ENCODE peak calls at places on chromosomes 1 and 21, in four cellular contexts. D is GM12878, G is K562, C is HepG2. W is an unnamed sample.
A peak's percentile ranks its signal among the peaks of the same experiment; 100 is the strongest.

GRCh38 chr1:231421616-231421970 is 494 bp downstream of the EGLN1 start:
- DNase-seq in D (no peak), G (no peak), C (no peak), W (no peak)

GRCh38 chr1:154855186-154855585 is 14.9 kb downstream of the KCNN3 start:
- DNase-seq in D (no peak), C (no peak), G (no peak), W (no peak)

GRCh38 chr1:30159015-30159414 is 564.4 kb downstream of the MATN1 start:
- DNase-seq in G (peak; percentile 81), C (no peak), D (no peak), W (no peak)

GRCh38 chr1:198220428-198220827 is 63.6 kb downstream of the NEK7 start:
- DNase-seq in D (no peak), C (no peak), G (no peak), W (no peak)

GRCh38 chr1:161887724-161888287 is 121.7 kb downstream of the ATF6 start:
- DNase-seq in D (no peak), G (no peak), C (no peak), W (no peak)

GRCh38 chr1:9008236-9008635 is 18.0 kb downstream of the SLC2A7 start:
- DNase-seq in G (no peak), C (no peak), D (no peak), W (no peak)

GRCh38 chr1:34926156-34926555 is 3.3 kb downstream of the DLGAP3 start:
- DNase-seq in C (no peak), G (no peak), D (no peak), W (peak; percentile 30)

GRCh38 chr1:113891631-113892220 is 4.3 kb upstream of the BCL2L15 start:
- DNase-seq in D (no peak), G (no peak), C (no peak), W (no peak)

GRCh38 chr1:90512441-90512840 is 204.7 kb downstream of the BARHL2 start:
- DNase-seq in D (no peak), G (no peak), C (no peak), W (no peak)

GRCh38 chr1:199007423-199007822 is 368.6 kb downstream of the PTPRC start:
- DNase-seq in D (no peak), G (no peak), C (no peak), W (no peak)

GRCh38 chr1:195278644-195279043 is 1329.6 kb downstream of the KCNT2 start:
- DNase-seq in D (no peak), C (no peak), G (no peak), W (no peak)

GRCh38 chr1:25549273-25550154 is 6.1 kb downstream of the LDLRAP1 start:
- DNase-seq in G (peak; percentile 98), D (peak; percentile 94), C (peak; percentile 53), W (no peak)

GRCh38 chr1:85992756-85993155 is 163.8 kb downstream of the COL24A1 start:
- DNase-seq in C (no peak), D (no peak), G (no peak), W (no peak)

GRCh38 chr1:61434276-61434675 is 290.7 kb downstream of the TM2D1 start:
- DNase-seq in C (no peak), D (no peak), G (no peak), W (no peak)

GRCh38 chr1:188514917-188515316 is 1686.2 kb downstream of the PLA2G4A start:
- DNase-seq in D (no peak), C (no peak), G (no peak), W (no peak)

GRCh38 chr1:101236546-101237228 is at the start of gene S1PR1:
- DNase-seq in D (peak; percentile 28), G (no peak), C (no peak), W (peak; percentile 39)

GRCh38 chr1:116268211-116268610 is 104.8 kb upstream of the ATP1A1 start:
- DNase-seq in D (no peak), C (no peak), G (no peak), W (no peak)

GRCh38 chr1:8512504-8512903 is 194.6 kb downstream of the SLC45A1 start:
- DNase-seq in C (no peak), D (no peak), G (no peak), W (no peak)

GRCh38 chr1:155951753-155952504 is 10.5 kb downstream of the RXFP4 start:
- DNase-seq in G (no peak), D (no peak), C (no peak), W (no peak)

GRCh38 chr21:32297449-32297848 is 1.2 kb upstream of the MRAP start:
- DNase-seq in C (no peak), G (no peak), D (no peak), W (no peak)

GRCh38 chr1:55402117-55402516 is 187.0 kb upstream of the USP24 start:
- DNase-seq in G (no peak), D (no peak), C (no peak), W (no peak)

GRCh38 chr1:31705080-31705866 is 1.5 kb upstream of the COL16A1 start:
- DNase-seq in G (peak; percentile 94), D (no peak), C (peak; percentile 68), W (peak; percentile 80)

GRCh38 chr1:27235827-27236226 is 1.4 kb downstream of the WDTC1 start:
- DNase-seq in D (no peak), G (no peak), C (no peak), W (no peak)

GRCh38 chr1:155934933-155935590 is 849 bp upstream of the KHDC4 start:
- DNase-seq in D (no peak), C (peak; percentile 44), G (no peak), W (no peak)

GRCh38 chr1:205480349-205481278 is 23.9 kb upstream of the CDK18 start:
- DNase-seq in C (no peak), D (peak; percentile 73), G (no peak), W (no peak)

GRCh38 chr1:205475855-205476254 is 20.0 kb upstream of the BLACAT1 start:
- DNase-seq in D (no peak), C (no peak), G (no peak), W (no peak)

GRCh38 chr1:205477121-205477758 is 21.4 kb upstream of the BLACAT1 start:
- DNase-seq in C (no peak), G (no peak), D (no peak), W (no peak)

GRCh38 chr1:205476648-205477047 is 20.8 kb upstream of the BLACAT1 start:
- DNase-seq in D (no peak), G (no peak), C (no peak), W (no peak)

DNA sequence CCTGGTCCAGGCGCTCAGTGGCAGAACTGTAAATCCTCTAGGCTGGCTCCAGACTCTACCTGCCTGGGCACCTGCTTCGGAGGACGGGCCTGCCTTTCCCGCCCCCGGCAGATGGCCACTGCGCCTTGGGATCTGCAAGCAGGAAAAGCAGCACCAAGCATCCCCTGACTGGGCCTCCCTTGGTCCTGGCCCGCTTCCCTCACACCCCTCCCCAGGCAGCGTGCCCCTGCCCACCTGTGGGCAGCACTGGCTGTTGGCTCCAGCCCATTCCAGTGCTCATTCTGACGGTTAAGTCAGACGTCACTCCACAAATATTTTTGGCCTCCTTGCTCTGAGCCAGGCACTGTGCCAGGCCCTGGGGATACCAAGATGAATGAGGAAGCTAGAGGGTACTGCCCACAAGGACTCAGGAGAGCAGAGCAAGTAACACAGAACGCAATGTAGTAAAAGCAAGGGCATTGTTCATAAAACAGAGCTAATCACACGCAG is 22.0 kb upstream of the BLACAT1 start:
- DNase-seq in C (no peak), D (no peak), G (no peak), W (no peak)
- TF ChIP-seq HDAC6 in C (no peak), D (no peak), G (no peak), W (no peak)

GRCh38 chr1:5287178-5288155 is 633.1 kb downstream of the AJAP1 start:
- DNase-seq in D (no peak), C (no peak), G (no peak), W (no peak)

GRCh38 chr1:5286244-5286643 is 631.8 kb downstream of the AJAP1 start:
- DNase-seq in G (no peak), D (no peak), C (no peak), W (no peak)
- TF ChIP-seq HDAC6 in G (no peak), D (no peak), C (no peak), W (no peak)

DNA sequence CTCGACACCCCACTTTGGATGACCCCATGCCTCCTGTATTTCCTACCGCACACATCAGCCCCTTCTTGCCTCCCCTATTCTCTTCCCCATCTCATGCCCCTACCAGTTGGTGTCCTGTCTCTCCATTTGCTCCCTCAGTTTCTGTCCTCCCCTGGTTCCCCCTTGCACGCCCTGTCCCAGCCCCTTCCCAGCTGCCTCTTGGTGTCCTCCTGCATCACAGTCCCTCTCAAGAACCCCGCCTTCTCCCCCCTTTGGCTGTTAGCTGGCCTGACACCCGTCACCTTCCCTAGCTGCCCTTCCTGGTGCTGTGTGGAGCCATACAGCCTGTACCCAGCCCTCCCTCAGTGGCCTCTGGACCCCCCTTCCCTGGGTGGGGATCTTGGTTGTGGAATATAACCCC is 41.5 kb upstream of the NFASC start:
- DNase-seq in C (no peak), G (no peak), D (no peak), W (peak; percentile 57)
- TF ChIP-seq HDAC6 in C (no peak), G (no peak), D (no peak), W (no peak)

GRCh38 chr1:2492091-2492490 is 16.0 kb downstream of the PLCH2 start:
- DNase-seq in C (no peak), D (no peak), G (no peak), W (no peak)
- TF ChIP-seq HDAC6 in C (no peak), D (no peak), G (no peak), W (no peak)

DNA sequence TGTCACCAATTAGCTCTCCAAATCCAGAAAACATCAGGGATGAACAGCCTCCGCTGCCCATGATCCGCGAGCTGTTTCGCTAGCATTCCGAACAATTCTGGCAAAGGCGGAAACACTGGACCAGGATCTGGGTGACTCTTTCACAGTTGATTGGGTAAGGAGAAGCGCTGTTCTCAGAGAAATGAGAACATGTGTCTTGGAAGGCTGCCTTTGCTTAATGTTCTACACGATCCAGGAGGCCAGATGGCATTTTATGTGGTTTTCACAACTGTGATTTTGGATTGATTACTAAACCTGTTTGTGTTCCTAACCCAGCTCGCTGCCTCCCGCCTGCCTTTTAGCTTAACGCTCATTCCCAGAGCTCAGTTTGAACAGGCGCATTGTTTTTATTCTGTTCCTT is 144.0 kb downstream of the KIF26B start:
- DNase-seq in C (no peak), D (no peak), G (no peak), W (no peak)
- TF ChIP-seq HDAC6 in C (no peak), D (no peak), G (no peak), W (no peak)

DNA sequence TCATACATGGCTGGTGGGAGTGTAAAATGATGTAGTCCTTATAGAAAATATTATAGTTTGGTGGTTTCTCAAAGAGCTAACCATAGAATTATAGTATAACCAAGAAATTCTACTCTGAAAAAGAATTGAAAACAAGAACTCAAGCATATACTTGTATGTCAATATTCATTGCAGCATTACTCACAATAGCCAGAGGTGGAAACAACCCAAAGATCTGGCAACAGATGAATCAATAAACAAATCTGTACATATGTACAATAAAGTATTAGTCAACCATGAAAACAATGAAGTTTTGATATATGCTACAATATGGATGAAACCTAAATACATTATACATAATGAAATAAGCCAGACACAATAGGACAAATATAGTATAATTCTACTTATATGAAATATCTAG is 29.7 kb downstream of the XCL1 start:
- DNase-seq in G (no peak), D (no peak), C (no peak), W (no peak)
- TF ChIP-seq HDAC6 in G (no peak), D (no peak), C (no peak), W (no peak)

GRCh38 chr1:204417231-204417997 is 5.8 kb upstream of the PPP1R15B start:
- DNase-seq in D (no peak), C (peak; percentile 74), G (peak; percentile 76), W (peak; percentile 47)
- TF ChIP-seq HDAC6 in D (no peak), C (no peak), G (no peak), W (no peak)

W was measured in H1.